ENCODE peak calls at places on chromosomes 3 and 15, in seven cellular contexts. Q is anterior cingulate cortex; M is NCI-H1105 treated with DMSO at 0.1 percent for 48 hours; A is activated T-cell treated with anti-CD3 and anti-CD28 coated beads, Interleukin-2, amount 50 U/mL, for 72 hours; Y is MM.1S; C is hypothalamus; I is non-pigmented ciliary epithelial cell. R is an unnamed sample.

GRCh38 chr3:194787650-194788049 is 102.0 kb downstream of the FAM43A start:
- DNase-seq in Q (no peak), M (no peak), A (no peak), Y (no peak), C (no peak), I (no peak), R (no peak)

GRCh38 chr3:135751991-135752390 is 213.5 kb upstream of the PPP2R3A start:
- DNase-seq in Q (no peak), M (no peak), A (no peak), Y (no peak), C (no peak), I (no peak), R (no peak)

GRCh38 chr3:89300519-89300918 is 193.1 kb downstream of the EPHA3 start:
- DNase-seq in Q (no peak), M (no peak), A (no peak), Y (no peak), C (no peak), I (no peak), R (no peak)

GRCh38 chr3:126053949-126054569 is 29.9 kb downstream of the SLC41A3 start:
- DNase-seq in Q (no peak), M (no peak), A (no peak), Y (no peak), C (no peak), I (no peak), R (no peak)

GRCh38 chr3:117252651-117253050 is 543.1 kb downstream of the TUSC7 start:
- DNase-seq in Q (no peak), M (no peak), A (no peak), Y (no peak), C (no peak), I (no peak), R (no peak)

GRCh38 chr3:105836533-105836932 is 32.3 kb downstream of the CBLB start:
- DNase-seq in Q (no peak), M (no peak), A (peak), Y (no peak), C (no peak), I (peak), R (peak)

GRCh38 chr3:78867409-78868372 is 900.1 kb downstream of the ROBO1 start:
- DNase-seq in Q (no peak), M (peak), A (no peak), Y (no peak), C (no peak), I (no peak), R (no peak)

GRCh38 chr3:168095611-168096209 is at the start of gene GOLIM4:
- DNase-seq in Q (peak), M (peak), A (peak), Y (peak), C (peak), I (peak), R (peak)

GRCh38 chr15:70186152-70186551 is 88.4 kb upstream of the TLE3 start:
- DNase-seq in Q (no peak), M (no peak), A (no peak), Y (no peak), C (no peak), I (no peak), R (peak)

GRCh38 chr3:87426916-87427315 is 150.5 kb upstream of the POU1F1 start:
- DNase-seq in Q (no peak), M (no peak), A (no peak), Y (no peak), C (no peak), I (no peak), R (peak)

GRCh38 chr15:98344591-98344990 is 303.7 kb upstream of the IGF1R start:
- DNase-seq in Q (no peak), M (no peak), A (no peak), Y (no peak), C (no peak), I (no peak), R (no peak)

GRCh38 chr3:46938118-46938517 is 38.4 kb downstream of the CCDC12 start:
- DNase-seq in Q (no peak), M (no peak), A (no peak), Y (no peak), C (no peak), I (no peak), R (no peak)

GRCh38 chr3:51353566-51354140 is 31.4 kb upstream of the MANF start:
- DNase-seq in Q (no peak), M (no peak), A (no peak), Y (no peak), C (no peak), I (no peak), R (no peak)

GRCh38 chr3:45988804-45989203 is 6.8 kb downstream of the FYCO1 start:
- DNase-seq in Q (no peak), M (no peak), A (no peak), Y (no peak), C (no peak), I (no peak), R (peak)

GRCh38 chr3:18752273-18752934 is 327.3 kb upstream of the SATB1 start:
- DNase-seq in Q (no peak), M (no peak), A (no peak), Y (no peak), C (no peak), I (no peak), R (no peak)